ENCODE peak calls at places on chromosomes 4 and X, in nine cellular contexts. W is HFF-Myc, F is IMR-90, A is epithelial cell of esophagus, Q is fibroblast of lung, U is HL-60, I is A549, C is breast epithelium, R is ovary. T is an unnamed sample.

GRCh38 chrX:57899064-57899463 is 11.2 kb downstream of the ZXDA start:
- DNase-seq in R (no peak), Q (peak), I (no peak), W (no peak), U (no peak), C (no peak), F (no peak), A (no peak), T (no peak)

GRCh38 chr4:56990109-56990508 is 11.4 kb downstream of the POLR2B start:
- DNase-seq in Q (peak), R (no peak), W (no peak), F (peak), C (no peak), U (no peak), I (no peak), A (peak), T (no peak)

GRCh38 chrX:24014388-24015018 is 12.5 kb downstream of the KLHL15 start:
- DNase-seq in Q (no peak), W (no peak), A (no peak), U (no peak), C (no peak), I (no peak), R (no peak), F (peak), T (no peak)

GRCh38 chr4:89303177-89303576 is 4.4 kb downstream of the GPRIN3 start:
- DNase-seq in F (no peak), I (peak), A (no peak), W (no peak), C (no peak), R (no peak), U (no peak), Q (no peak), T (no peak)

GRCh38 chrX:147920161-147920666 is 8.5 kb downstream of the FMR1 start:
- DNase-seq in A (no peak), I (no peak), C (no peak), F (no peak), W (no peak), R (no peak), U (no peak), Q (peak), T (no peak)

GRCh38 chr4:82352825-82353370 is 20.9 kb downstream of the HNRNPD start:
- DNase-seq in U (no peak), Q (no peak), R (no peak), W (no peak), F (peak), C (no peak), I (no peak), A (no peak), T (no peak)

GRCh38 chrX:134512566-134512965 is 52.6 kb downstream of the HPRT1 start:
- DNase-seq in C (no peak), U (no peak), W (peak), R (no peak), Q (peak), I (peak), A (peak), F (peak), T (peak)

GRCh38 chr4:153466637-153467153 is 535 bp downstream of the TMEM131L start:
- DNase-seq in R (peak), U (peak), C (no peak), I (no peak), A (no peak), W (no peak), Q (no peak), F (no peak), T (no peak)

GRCh38 chr4:145766273-145766672 is 86.3 kb downstream of the C4orf51 start:
- DNase-seq in F (no peak), R (no peak), Q (no peak), I (no peak), U (no peak), W (no peak), C (no peak), A (no peak), T (no peak)

GRCh38 chr4:12123709-12124108 is 695.0 kb upstream of the HS3ST1 start:
- DNase-seq in F (no peak), W (no peak), A (no peak), U (peak), C (no peak), Q (no peak), R (no peak), I (no peak), T (no peak)

GRCh38 chr4:110084154-110084553 is 114.3 kb downstream of the ELOVL6 start:
- DNase-seq in Q (no peak), F (no peak), U (no peak), W (no peak), A (no peak), C (no peak), I (no peak), R (no peak), T (no peak)

GRCh38 chr4:25160714-25161598 is 707 bp upstream of the SEPSECS start:
- DNase-seq in C (no peak), W (peak), R (no peak), F (no peak), Q (peak), A (peak), I (no peak), U (no peak), T (no peak)

GRCh38 chr4:7411896-7412585 is 22.7 kb downstream of the PSAPL1 start:
- DNase-seq in I (no peak), U (no peak), R (peak), F (no peak), W (no peak), C (peak), Q (no peak), A (no peak), T (no peak)

GRCh38 chr4:48654015-48654664 is 125.9 kb downstream of the FRYL start:
- DNase-seq in I (no peak), C (no peak), U (no peak), Q (peak), R (no peak), A (no peak), F (peak), W (no peak), T (no peak)

GRCh38 chr4:15240764-15241163 is 187.1 kb upstream of the C1QTNF7 start:
- DNase-seq in C (no peak), U (no peak), A (peak), Q (peak), I (no peak), W (no peak), F (peak), R (no peak), T (no peak)

GRCh38 chrX:69618803-69619202 is 2.9 kb downstream of the EDA start:
- DNase-seq in W (no peak), A (peak), I (peak), U (no peak), F (peak), Q (no peak), R (no peak), C (no peak), T (no peak)

GRCh38 chrX:154481911-154482601 is 3.0 kb upstream of the LAGE3 start:
- DNase-seq in F (no peak), I (no peak), W (no peak), Q (no peak), U (no peak), C (no peak), A (no peak), R (no peak), T (no peak)

GRCh38 chr4:156999175-156999517 is 27.5 kb upstream of the PDGFC start:
- DNase-seq in W (peak), U (no peak), A (peak), C (no peak), F (peak), I (peak), Q (peak), R (no peak), T (peak)

GRCh38 chr4:3462321-3462789 is 751 bp upstream of the DOK7 start:
- DNase-seq in F (no peak), U (no peak), Q (no peak), W (no peak), R (no peak), A (no peak), I (no peak), C (no peak), T (no peak)

GRCh38 chr4:3462790-3463415 is at the start of gene DOK7:
- DNase-seq in F (no peak), R (no peak), C (no peak), W (no peak), A (no peak), I (no peak), Q (no peak), U (no peak), T (no peak)

GRCh38 chr4:3464349-3464905 is 1.3 kb downstream of the DOK7 start:
- DNase-seq in R (no peak), W (no peak), I (no peak), U (no peak), F (no peak), C (no peak), A (no peak), Q (no peak), T (no peak)

GRCh38 chr4:3464911-3465697 is 2.0 kb downstream of the DOK7 start:
- DNase-seq in Q (no peak), R (no peak), F (no peak), W (no peak), C (no peak), U (no peak), I (no peak), A (no peak), T (no peak)

GRCh38 chr4:3463556-3464348 is 646 bp downstream of the DOK7 start:
- DNase-seq in I (no peak), C (no peak), F (no peak), A (no peak), W (no peak), U (no peak), R (no peak), Q (no peak), T (no peak)
- TF ChIP-seq CTCF in I (no peak), C (no peak), F (no peak), A (no peak), W (no peak), U (no peak), R (no peak), Q (no peak), T (no peak)

GRCh38 chr4:8860096-8860891 is 11.3 kb downstream of the HMX1 start:
- DNase-seq in F (no peak), A (no peak), U (no peak), R (no peak), C (no peak), I (no peak), Q (no peak), W (no peak), T (no peak)
- H3K4me3 ChIP-seq in F (no peak), A (no peak), U (no peak), R (no peak), C (peak), I (no peak), Q (no peak), W (no peak), T (no peak)

DNA sequence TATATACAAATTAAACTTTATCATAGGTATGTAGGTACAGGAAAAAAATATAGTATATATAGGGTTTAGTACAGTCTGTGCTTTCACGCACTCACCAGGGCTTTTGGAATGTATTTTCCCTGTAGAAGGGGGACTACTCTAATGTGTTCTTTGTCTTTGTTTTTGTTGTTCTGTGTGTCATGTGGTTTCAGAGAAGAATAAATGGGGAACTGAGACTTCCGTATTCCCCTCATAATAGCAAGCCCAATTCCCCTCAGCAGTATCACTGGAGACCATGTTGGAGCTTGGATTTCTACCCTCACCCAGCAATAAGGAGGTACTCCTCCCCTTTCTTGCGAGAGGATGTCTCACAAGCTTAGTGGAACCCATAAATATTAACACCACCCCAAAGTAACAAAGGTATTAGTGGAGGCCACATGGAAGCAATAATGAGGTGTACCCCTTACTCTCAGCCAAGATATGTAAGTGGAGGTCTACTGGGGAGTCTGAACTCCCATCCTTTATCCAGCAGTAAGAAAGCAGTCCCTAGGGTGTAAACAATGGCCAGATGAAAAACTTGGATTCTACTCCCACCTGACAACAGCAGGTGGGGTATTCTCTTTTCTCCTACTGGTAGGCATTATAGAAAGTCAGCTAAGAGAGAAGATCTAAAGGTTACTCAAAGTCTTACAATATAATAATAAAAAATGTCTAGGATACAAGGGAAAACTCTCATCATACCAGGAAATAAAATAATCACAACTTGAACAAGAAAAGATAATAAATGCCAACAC is 805.4 kb upstream of the GALNTL6 start:
- DNase-seq in Q (no peak), F (no peak), C (no peak), W (no peak), U (no peak), R (no peak), A (no peak), I (no peak), T (no peak)
- TF ChIP-seq CTCF in Q (no peak), F (no peak), C (no peak), W (no peak), U (no peak), R (no peak), A (no peak), I (no peak), T (no peak)

GRCh38 chr4:71847300-71847699 is 63.4 kb upstream of the GC start:
- DNase-seq in R (no peak), W (no peak), F (no peak), U (no peak), I (no peak), Q (no peak), A (no peak), C (no peak), T (no peak)

DNA sequence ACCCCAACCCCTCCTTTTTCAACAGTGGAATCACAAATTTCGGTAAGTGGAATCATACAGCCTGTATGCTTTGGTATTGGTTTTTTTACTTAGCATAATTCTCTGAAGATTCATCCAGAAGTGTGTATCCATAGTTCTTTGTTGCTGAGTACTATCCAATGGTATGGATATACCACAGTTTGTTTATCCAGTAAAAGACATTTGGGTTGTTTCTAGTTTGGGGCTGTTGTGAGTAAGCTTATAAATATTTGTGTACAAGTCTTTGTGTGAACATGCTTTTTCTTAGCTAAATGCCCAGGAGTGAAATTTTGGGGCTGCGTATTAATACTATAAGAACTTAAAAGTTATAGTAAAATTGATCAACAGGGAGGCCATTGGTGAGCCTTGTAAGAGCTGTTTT is 57.5 kb upstream of the GC start:
- DNase-seq in W (no peak), U (no peak), A (peak), C (no peak), Q (no peak), F (no peak), R (no peak), I (no peak), T (no peak)
- H3K4me3 ChIP-seq in W (no peak), U (no peak), A (no peak), C (no peak), Q (no peak), F (no peak), R (no peak), I (no peak), T (no peak)

DNA sequence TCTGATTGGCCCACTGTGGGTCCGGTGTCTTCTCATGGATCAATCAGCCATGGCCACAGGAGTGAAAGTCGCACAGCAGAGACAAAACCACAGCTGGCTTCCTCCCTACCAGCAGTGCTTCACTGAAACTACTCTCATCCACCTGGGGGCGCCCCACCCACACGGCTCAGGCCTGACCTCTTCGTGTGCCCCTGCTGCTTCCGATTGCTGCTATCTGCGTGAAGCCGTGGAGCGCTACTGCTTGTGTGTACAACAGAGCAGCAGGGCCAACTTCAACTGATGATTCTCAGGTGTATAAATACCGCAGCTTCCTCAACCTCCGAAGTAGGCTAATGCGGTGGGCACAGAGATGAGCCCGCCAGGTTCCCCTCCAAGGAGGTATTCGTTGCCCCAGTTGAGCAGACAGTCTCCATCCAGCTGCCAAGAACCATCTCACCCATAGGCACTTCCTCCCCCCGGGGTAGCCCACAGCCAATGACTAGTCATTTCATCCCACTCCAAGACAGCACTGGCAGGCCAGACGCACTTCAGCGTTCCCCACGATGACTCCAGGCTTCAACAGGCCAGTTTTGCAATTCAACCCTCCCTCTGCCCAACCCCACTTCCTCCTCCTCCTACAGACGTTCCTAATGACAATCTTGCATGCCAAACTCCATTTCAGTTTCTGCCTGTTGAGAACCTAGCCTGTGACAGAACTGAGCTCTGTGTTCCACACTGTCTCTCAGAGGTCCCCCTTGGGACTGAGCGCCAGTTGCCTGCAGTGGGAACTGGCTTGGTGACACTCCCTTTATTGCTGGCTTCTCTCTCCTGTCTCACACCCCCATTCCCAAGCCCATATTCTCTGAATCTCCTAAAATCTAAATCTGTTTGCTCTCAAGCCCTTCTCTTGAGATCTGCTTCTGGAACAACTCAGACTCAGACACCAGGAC is 41.3 kb upstream of the ATP6AP2 start:
- DNase-seq in U (peak), F (peak), Q (peak), W (no peak), R (peak), A (peak), I (no peak), C (no peak), T (peak)
- TF ChIP-seq CTCF in U (peak), F (no peak), Q (no peak), W (peak), R (no peak), A (no peak), I (no peak), C (no peak), T (peak)

T was measured in kidney epithelial cell.